ENCODE peak calls at places on chromosomes 6 and 20, in nine cellular contexts. J is B cell; L is lower leg skin; H is activated T-cell treated with anti-CD3 and anti-CD28 coated beads for 1 hour; I is T47D; X is NCI-H187 treated with DMSO at 0.1 percent for 48 hours; U is neural crest cell; M is stimulated activated CD4-positive, alpha-beta T cell treated with anti-CD3 and anti-CD28 coated beads, TNF-alpha, amount 100 ng/mL, for 4 hours; K is renal cortical epithelial cell. N is an unnamed sample.

GRCh38 chr6:11392778-11393507 is 144.6 kb upstream of the TMEM170B start:
- DNase-seq in J (no peak), L (peak; percentile 82), H (no peak), I (no peak), X (no peak), U (no peak), M (no peak), K (no peak), N (no peak)

GRCh38 chr6:144939926-144940325 is 654.8 kb downstream of the UTRN start:
- DNase-seq in J (no peak), L (no peak), H (no peak), I (no peak), X (no peak), U (no peak), M (no peak), K (no peak), N (no peak)

GRCh38 chr20:25324412-25324811 is 66.2 kb downstream of the ABHD12 start:
- DNase-seq in J (no peak), L (peak; percentile 88), H (no peak), I (no peak), X (no peak), U (no peak), M (no peak), K (no peak), N (no peak)

GRCh38 chr20:54267510-54268003 is 59.7 kb downstream of the PFDN4 start:
- DNase-seq in J (no peak), L (no peak), H (no peak), I (peak; percentile 54), X (no peak), U (no peak), M (no peak), K (peak; percentile 90), N (no peak)

GRCh38 chr20:18020931-18021330 is 36.8 kb downstream of the OVOL2 start:
- DNase-seq in J (no peak), L (no peak), H (no peak), I (no peak), X (no peak), U (no peak), M (no peak), K (no peak), N (no peak)

GRCh38 chr20:48153523-48153922 is 368.2 kb upstream of the SULF2 start:
- DNase-seq in J (no peak), L (no peak), H (no peak), I (no peak), X (no peak), U (no peak), M (no peak), K (peak; percentile 23), N (no peak)

GRCh38 chr6:39934060-39934757 is at the start of gene MOCS1:
- DNase-seq in J (no peak), L (peak; percentile 96), H (peak; percentile 8), I (peak; percentile 74), X (no peak), U (peak; percentile 58), M (peak; percentile 14), K (peak; percentile 42), N (peak; percentile 94)

GRCh38 chr6:152846825-152847224 is 96.2 kb downstream of the VIP start:
- DNase-seq in J (no peak), L (peak; percentile 46), H (no peak), I (no peak), X (no peak), U (no peak), M (no peak), K (no peak), N (no peak)

GRCh38 chr20:60694763-60695162 is 557.3 kb upstream of the CDH4 start:
- DNase-seq in J (no peak), L (no peak), H (no peak), I (no peak), X (no peak), U (no peak), M (no peak), K (peak; percentile 9), N (no peak)

GRCh38 chr20:64224344-64225165 is 31.0 kb upstream of the PCMTD2 start:
- DNase-seq in J (no peak), L (no peak), H (no peak), I (no peak), X (no peak), U (no peak), M (no peak), K (peak; percentile 86), N (no peak)

GRCh38 chr6:23531666-23532065 is 594.3 kb upstream of the NRSN1 start:
- DNase-seq in J (no peak), L (no peak), H (no peak), I (no peak), X (no peak), U (no peak), M (no peak), K (no peak), N (no peak)

GRCh38 chr6:127120109-127120786 is 1.8 kb downstream of the RSPO3 start:
- DNase-seq in J (no peak), L (peak; percentile 84), H (no peak), I (no peak), X (no peak), U (no peak), M (no peak), K (no peak), N (no peak)

GRCh38 chr6:65937982-65938381 is 231.0 kb upstream of the EYS start:
- DNase-seq in J (no peak), L (peak; percentile 86), H (no peak), I (no peak), X (no peak), U (no peak), M (no peak), K (no peak), N (no peak)

GRCh38 chr6:122365775-122366403 is 33.6 kb upstream of the HSF2 start:
- DNase-seq in J (no peak), L (no peak), H (no peak), I (no peak), X (no peak), U (no peak), M (no peak), K (no peak), N (no peak)

GRCh38 chr6:18034798-18035202 is 47.4 kb upstream of the KIF13A start:
- DNase-seq in J (no peak), L (no peak), H (no peak), I (no peak), X (no peak), U (no peak), M (no peak), K (no peak), N (peak; percentile 39)

N was measured in pancreas.